ENCODE peak calls at places on chromosomes 11 and 22, in four cellular contexts. V, X, D and Q are unnamed samples. For H3K9me3 and H3K36me3, the result is how much of the 10 kb centered on the place peaks cover.

GRCh38 chr11:94837317-94837716 is 69.2 kb downstream of the AMOTL1 start:
- DNase-seq in V (peak), X (no peak), D (no peak), Q (no peak)

GRCh38 chr11:118056806-118057205 is 20.1 kb upstream of the TMPRSS4 start:
- DNase-seq in V (no peak), X (no peak), D (no peak), Q (no peak)

GRCh38 chr11:81174646-81175330 is 1558.9 kb downstream of the FAM181B start:
- DNase-seq in V (no peak), X (no peak), D (no peak), Q (no peak)

GRCh38 chr11:5345831-5346230 is 2.5 kb upstream of the OR51B5 start:
- DNase-seq in V (no peak), X (no peak), D (no peak), Q (no peak)

GRCh38 chr11:118437046-118437735 is 899 bp downstream of the KMT2A start:
- DNase-seq in V (peak), X (no peak), D (peak), Q (no peak)

GRCh38 chr22:32308191-32308590 is 49.5 kb upstream of the RFPL3 start:
- DNase-seq in V (no peak), X (no peak), D (no peak), Q (no peak)

GRCh38 chr11:69156673-69157155 is 979 bp downstream of the SMIM38 start:
- DNase-seq in V (no peak), X (no peak), D (no peak), Q (no peak)

GRCh38 chr22:29773233-29773632 is 6.1 kb downstream of the UQCR10 start:
- DNase-seq in V (no peak), X (no peak), D (no peak), Q (no peak)

GRCh38 chr11:36500315-36500721 is 9.8 kb downstream of the TRAF6 start:
- DNase-seq in V (peak), X (peak), D (no peak), Q (no peak)

GRCh38 chr11:43523632-43524031 is 156.9 kb upstream of the HSD17B12 start:
- DNase-seq in V (no peak), X (no peak), D (no peak), Q (no peak)

GRCh38 chr11:36164522-36165250 is 124.5 kb downstream of the COMMD9 start:
- DNase-seq in V (no peak), X (no peak), D (no peak), Q (no peak)

GRCh38 chr11:134258577-134258976 is 5.2 kb downstream of the ACAD8 start:
- DNase-seq in V (no peak), X (no peak), D (no peak), Q (no peak)

GRCh38 chr11:73325036-73325981 is 17.2 kb downstream of the ARHGEF17 start:
- DNase-seq in V (no peak), X (no peak), D (no peak), Q (no peak)

GRCh38 chr22:30187726-30188407 is 58.7 kb downstream of the LIF start:
- DNase-seq in V (no peak), X (no peak), D (no peak), Q (no peak)

GRCh38 chr22:45478108-45478771 is 24.4 kb upstream of the FBLN1 start:
- DNase-seq in V (no peak), X (no peak), D (no peak), Q (no peak)

GRCh38 chr11:132410383-132410782 is 1040.0 kb downstream of the NTM start:
- DNase-seq in V (no peak), X (no peak), D (no peak), Q (no peak)

GRCh38 chr22:41535244-41535643 is 9.0 kb downstream of the POLR3H start:
- DNase-seq in V (peak), X (no peak), D (no peak), Q (no peak)

GRCh38 chr11:134762248-134763029 is 350.4 kb upstream of the B3GAT1 start:
- DNase-seq in V (no peak), X (no peak), D (no peak), Q (peak)

GRCh38 chr11:100816823-100817222 is 129.7 kb downstream of the ARHGAP42 start:
- DNase-seq in V (peak), X (no peak), D (no peak), Q (no peak)

GRCh38 chr11:130178441-130178971 is 18.9 kb downstream of the ST14 start:
- DNase-seq in V (no peak), X (no peak), D (no peak), Q (no peak)

GRCh38 chr11:63518548-63518947 is 12.7 kb downstream of the LGALS12 start:
- DNase-seq in V (no peak), X (no peak), D (peak), Q (no peak)

GRCh38 chr11:2870460-2870859 is 15.1 kb downstream of the CDKN1C start:
- DNase-seq in V (no peak), X (no peak), D (no peak), Q (no peak)

GRCh38 chr11:86265194-86265593 is 20.6 kb downstream of the EED start:
- DNase-seq in V (no peak), X (no peak), D (no peak), Q (no peak)

GRCh38 chr22:45290410-45290936 is 5.7 kb downstream of the UPK3A start:
- DNase-seq in V (peak), X (no peak), D (no peak), Q (no peak)

GRCh38 chr11:126948563-126948962 is 52.0 kb downstream of the KIRREL3 start:
- DNase-seq in V (no peak), X (no peak), D (no peak), Q (no peak)

GRCh38 chr11:16157327-16157726 is 199.0 kb downstream of the SOX6 start:
- DNase-seq in V (no peak), X (no peak), D (no peak), Q (no peak)

DNA sequence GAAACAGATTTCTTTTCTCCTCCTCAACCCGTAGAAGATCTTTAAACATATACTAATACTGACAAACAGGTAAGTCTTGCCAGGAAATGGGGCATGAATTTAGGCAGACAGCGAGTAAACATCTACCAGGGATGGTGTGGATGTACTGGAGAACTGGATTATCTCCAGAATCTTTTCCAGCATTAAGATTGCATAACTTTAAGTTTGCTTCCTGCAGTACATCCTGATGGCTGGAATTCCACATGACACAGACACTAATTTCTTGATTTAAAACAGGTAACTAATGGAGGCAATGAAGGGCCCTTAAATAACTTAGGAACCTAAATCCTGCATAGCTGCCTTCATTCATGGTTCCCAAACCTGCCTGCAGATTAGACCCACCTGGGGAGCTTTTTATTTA is 40.7 kb downstream of the JHY start:
- DNase-seq in V (no peak), X (no peak), D (no peak), Q (no peak)
- H3K9me3 ChIP-seq in V (under half), X (under half), D (under half), Q (under half)

GRCh38 chr11:74948898-74949747 is at the start of the genes SPCS2 and XRRA1:
- DNase-seq in V (peak), X (peak), D (peak), Q (peak)

GRCh38 chr11:74949748-74950127 is 672 bp downstream of the SPCS2 start:
- DNase-seq in V (peak), X (no peak), D (no peak), Q (no peak)

GRCh38 chr11:74952752-74953151 is 3.7 kb downstream of the SPCS2 start:
- DNase-seq in V (peak), X (no peak), D (no peak), Q (no peak)

GRCh38 chr11:74950374-74950969 is 1.4 kb downstream of the SPCS2 start:
- DNase-seq in V (no peak), X (no peak), D (no peak), Q (no peak)

DNA sequence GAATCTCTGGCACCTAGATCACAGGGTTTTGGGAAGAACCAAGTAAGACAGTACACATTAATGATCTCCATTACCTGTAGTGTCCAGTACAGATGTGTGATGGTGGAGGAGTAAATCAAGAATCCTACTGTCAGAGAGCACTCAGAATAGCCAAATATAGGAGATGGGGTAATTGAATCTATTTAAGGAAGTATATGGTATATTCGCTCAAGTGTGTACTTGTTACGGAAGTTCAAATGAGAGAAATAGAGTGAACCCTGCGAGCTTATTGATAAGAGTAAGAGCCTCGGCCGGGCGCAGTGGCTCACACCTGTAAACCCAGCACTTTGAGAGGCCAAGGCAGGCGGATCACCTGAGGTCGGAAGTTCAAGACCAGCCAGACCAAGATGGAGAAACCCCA is 2.2 kb downstream of the SPCS2 start:
- DNase-seq in V (no peak), X (no peak), D (no peak), Q (no peak)
- H3K36me3 ChIP-seq in V (under half), X (under half), D (under half), Q (under half)

DNA sequence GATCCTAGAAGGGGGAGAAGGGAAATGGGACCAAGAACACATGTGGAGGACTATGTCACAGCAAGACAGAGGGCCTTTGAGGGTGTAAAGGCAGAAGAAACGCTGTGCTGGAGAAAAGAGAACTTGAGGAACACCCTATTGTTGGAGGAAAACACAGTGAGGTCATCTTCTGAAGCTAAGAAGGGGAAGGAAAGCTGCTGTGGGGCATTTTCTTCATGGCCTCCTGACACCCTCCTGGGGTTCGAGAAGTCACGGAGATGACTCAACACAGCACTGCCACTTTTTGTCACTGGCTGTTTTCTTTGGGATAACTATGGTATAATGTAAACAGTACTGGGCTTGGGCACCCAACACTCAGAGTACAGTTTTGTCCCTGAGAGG is 492.6 kb upstream of the CADM1 start:
- DNase-seq in V (no peak), X (no peak), D (no peak), Q (no peak)
- H3K9me3 ChIP-seq in V (under half), X (under half), D (under half), Q (under half)

GRCh38 chr11:65581928-65582327 is 6.1 kb downstream of the EHBP1L1 start:
- DNase-seq in V (no peak), X (no peak), D (no peak), Q (no peak)
- H3K36me3 ChIP-seq in V (under half), X (under half), D (under half), Q (half or more)

DNA sequence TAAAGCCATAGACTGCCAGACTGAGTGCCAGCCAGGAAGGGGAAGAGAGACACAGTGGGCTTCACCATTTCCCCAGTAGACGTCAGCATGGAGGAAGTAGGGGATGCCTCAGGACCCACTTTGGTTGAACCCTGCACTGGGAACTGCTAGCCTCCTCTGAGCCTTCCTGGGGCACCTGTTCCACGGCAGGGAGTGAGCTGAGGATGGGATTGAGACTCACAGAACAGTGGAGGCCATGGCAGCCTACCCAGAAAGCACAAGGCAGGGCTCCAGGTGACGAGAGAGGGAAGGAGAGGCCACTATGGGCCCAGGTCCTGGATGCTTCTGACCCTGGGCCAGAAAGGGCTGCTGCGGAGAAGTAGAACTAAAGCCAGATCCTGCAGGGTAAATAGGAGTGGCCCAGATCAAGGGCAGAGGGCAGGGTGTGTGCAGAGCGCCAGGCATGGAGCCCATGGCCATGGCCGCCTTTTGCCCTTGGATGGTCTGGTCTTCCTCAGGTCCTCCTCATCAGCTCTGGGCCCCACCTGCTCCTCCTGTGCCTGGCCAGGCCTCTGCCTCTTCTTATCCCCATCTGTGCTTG is 277.7 kb downstream of the BRD1 start:
- DNase-seq in V (no peak), X (no peak), D (no peak), Q (no peak)
- H3K9me3 ChIP-seq in V (under half), X (under half), D (under half), Q (under half)

DNA sequence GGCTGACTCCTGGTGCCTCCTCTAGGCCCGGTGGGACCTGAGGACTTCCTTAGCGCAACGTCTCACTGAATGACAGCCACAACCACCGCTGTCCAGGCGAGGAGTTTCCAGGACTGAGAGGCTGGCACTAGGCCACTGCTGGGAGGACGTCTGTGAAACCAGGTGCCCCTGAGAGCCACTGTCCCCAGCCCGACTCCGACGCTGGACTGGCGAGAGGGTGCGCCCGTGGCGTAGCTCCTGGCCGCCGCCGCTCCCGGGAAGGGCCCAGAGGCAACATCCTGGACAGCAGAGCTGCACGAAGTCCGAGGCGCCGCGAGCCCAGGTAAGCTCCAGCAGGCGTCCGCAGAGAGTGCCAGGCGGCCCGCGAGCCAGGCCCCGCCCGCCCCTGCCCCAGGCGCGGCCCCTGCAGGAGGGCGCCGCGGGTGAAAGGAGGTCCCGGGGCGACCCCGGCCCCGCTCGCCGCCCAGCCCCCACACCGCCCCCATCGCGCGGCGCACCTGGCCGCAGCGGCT is 525 bp downstream of the DGCR2 start:
- DNase-seq in V (peak), X (no peak), D (peak), Q (peak)
- H3K36me3 ChIP-seq in V (under half), X (under half), D (under half), Q (under half)

GRCh38 chr22:47357493-47357892 is 595.0 kb downstream of the TBC1D22A start:
- DNase-seq in V (no peak), X (no peak), D (no peak), Q (no peak)

GRCh38 chr22:47357086-47357485 is 594.6 kb downstream of the TBC1D22A start:
- DNase-seq in V (no peak), X (no peak), D (no peak), Q (no peak)

GRCh38 chr22:47355388-47355725 is 592.9 kb downstream of the TBC1D22A start:
- DNase-seq in V (no peak), X (no peak), D (no peak), Q (no peak)

GRCh38 chr22:47355776-47356432 is 593.5 kb downstream of the TBC1D22A start:
- DNase-seq in V (no peak), X (no peak), D (no peak), Q (no peak)

DNA sequence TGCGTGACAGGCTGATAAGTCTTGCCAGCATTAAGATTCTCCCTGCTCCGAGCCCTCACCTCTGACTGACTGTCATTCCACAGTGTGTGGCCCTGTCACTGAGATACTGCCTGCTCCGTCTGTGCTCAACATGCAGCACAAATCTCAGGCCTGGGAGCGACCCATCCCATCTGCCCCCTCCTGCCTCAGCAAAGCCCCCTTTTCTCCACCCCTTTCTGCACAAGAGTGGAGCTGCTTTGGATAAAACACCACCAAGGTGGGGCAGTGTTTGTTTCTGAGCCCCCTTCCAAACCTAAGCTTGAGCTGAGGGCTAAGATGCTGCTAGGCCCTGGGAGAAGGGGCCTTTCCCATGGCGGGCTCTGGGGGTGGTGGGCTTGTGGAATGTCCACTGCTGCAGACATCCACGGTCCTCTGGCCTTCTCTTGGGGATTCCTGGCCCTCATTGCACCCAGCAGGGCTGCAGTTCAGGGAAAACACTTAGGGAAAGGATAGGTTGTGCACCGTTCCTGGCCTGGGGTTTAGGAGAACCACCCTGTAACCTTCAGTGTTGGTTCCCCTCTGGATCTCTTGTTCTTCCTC is 594.1 kb downstream of the TBC1D22A start:
- DNase-seq in V (no peak), X (no peak), D (no peak), Q (no peak)
- H3K9me3 ChIP-seq in V (under half), X (under half), D (under half), Q (under half)

DNA sequence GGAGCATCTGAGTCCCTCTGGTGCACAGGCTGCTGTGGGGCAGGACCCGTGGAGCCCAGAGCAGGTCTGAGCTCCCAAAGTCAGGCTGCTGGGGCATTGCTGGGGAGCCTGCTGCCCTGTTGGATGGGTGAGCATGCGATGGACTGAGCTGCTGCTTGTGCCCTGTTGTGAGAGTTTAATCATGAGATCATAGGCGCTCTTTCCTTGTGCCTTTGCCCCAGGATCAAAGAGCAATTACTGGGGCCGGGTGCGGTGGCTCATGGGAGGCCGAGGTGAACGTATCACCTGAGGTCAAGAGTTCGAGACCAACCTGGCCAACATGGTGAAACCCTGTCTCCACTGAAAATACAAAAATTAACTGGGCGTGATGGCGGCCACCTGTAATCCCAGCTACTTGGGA is 37.5 kb downstream of the MUC6 start:
- DNase-seq in V (no peak), X (no peak), D (no peak), Q (no peak)
- H3K36me3 ChIP-seq in V (under half), X (under half), D (under half), Q (half or more)

DNA sequence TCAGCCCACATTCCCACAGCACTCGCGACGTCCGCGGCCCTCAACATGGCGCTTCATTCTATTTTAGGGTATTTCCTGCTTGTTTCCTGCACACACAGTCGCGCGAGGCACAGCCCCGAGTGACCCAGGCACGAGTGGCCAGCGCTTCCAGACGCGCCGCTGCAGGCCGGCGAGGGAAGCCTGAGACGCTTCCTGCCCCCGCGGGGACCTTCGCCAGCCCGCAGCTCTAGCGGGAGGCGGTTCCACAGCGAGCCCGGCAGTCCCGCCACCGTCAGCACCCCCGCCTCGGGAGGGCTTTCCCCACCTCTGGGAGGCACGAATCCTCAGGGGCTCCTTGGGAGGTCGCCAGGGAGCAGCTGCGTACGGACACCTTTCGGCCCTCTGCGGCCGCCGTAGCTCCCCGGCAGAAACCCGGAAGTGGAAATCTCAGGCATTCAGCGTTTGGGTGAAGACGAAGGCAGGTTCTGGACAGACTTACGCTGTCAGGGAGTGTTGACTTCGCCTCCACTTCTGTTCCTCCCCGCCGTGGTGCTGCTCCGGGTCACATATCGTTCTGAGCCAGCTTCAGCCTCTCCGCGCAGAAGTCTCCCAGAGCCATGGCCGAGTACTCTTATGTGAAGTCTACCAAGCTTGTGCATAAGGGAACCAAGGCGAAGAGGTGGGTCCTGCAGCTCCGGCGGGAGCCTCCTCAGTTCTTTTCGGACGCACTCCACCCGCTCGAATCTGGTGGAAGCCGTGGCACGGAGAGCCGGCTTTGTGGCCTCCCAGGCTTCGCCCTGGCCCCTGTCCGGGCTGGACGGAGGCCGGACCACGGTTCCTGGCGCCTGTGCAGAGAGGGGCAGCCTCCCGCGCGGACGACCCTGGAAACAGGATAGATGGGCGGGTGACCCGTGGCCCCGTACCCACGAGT is 2925.9 kb upstream of the OR11H1 start:
- DNase-seq in V (no peak), X (no peak), D (peak), Q (peak)
- H3K9me3 ChIP-seq in V (under half), X (under half), D (under half), Q (under half)